ENCODE peak calls at places on chromosomes 3 and 15, in ten cellular contexts. One of them, this sample, is unnamed.

GRCh38 chr15:39075311-39075710 is 505.6 kb upstream of the THBS1 start:
- DNase-seq in CD4-positive, alpha-beta T cell: no peak
- DNase-seq in iPS DF 19.7: no peak
- DNase-seq in stimulated activated CD4-positive, alpha-beta T cell treated with anti-CD3 and anti-CD28 coated beads, Interleukin-1b, Interleukin-23, amount 100 ng/mL, for 4 hours: no peak
- DNase-seq in NCI-H460: no peak
- DNase-seq in activated CD8-positive, alpha-beta memory T cell treated with anti-CD3 and anti-CD28 coated beads for 4 hours: no peak
- DNase-seq in GM03348: peak; percentile 51
- DNase-seq in nephron progenitor cell: no peak
- DNase-seq in activated CD4-positive, alpha-beta memory T cell treated with anti-CD3 and anti-CD28 coated beads, Interleukin-2, amount 10 ng/mL, durations not matched to agents 7 days and 5 days: no peak
- DNase-seq in cerebellar nuclear complex: no peak
- DNase-seq in this sample: peak; percentile 48

GRCh38 chr3:50241163-50241562 is 5.2 kb downstream of the GNAI2 start:
- DNase-seq in CD4-positive, alpha-beta T cell: no peak
- DNase-seq in iPS DF 19.7: no peak
- DNase-seq in stimulated activated CD4-positive, alpha-beta T cell treated with anti-CD3 and anti-CD28 coated beads, Interleukin-1b, Interleukin-23, amount 100 ng/mL, for 4 hours: no peak
- DNase-seq in NCI-H460: no peak
- DNase-seq in activated CD8-positive, alpha-beta memory T cell treated with anti-CD3 and anti-CD28 coated beads for 4 hours: no peak
- DNase-seq in GM03348: no peak
- DNase-seq in nephron progenitor cell: peak; percentile 74
- DNase-seq in activated CD4-positive, alpha-beta memory T cell treated with anti-CD3 and anti-CD28 coated beads, Interleukin-2, amount 10 ng/mL, durations not matched to agents 7 days and 5 days: no peak
- DNase-seq in cerebellar nuclear complex: no peak
- DNase-seq in this sample: no peak

GRCh38 chr3:19046440-19046839 is 101.9 kb upstream of the KCNH8 start:
- DNase-seq in CD4-positive, alpha-beta T cell: no peak
- DNase-seq in iPS DF 19.7: no peak
- DNase-seq in stimulated activated CD4-positive, alpha-beta T cell treated with anti-CD3 and anti-CD28 coated beads, Interleukin-1b, Interleukin-23, amount 100 ng/mL, for 4 hours: no peak
- DNase-seq in NCI-H460: no peak
- DNase-seq in activated CD8-positive, alpha-beta memory T cell treated with anti-CD3 and anti-CD28 coated beads for 4 hours: no peak
- DNase-seq in GM03348: no peak
- DNase-seq in nephron progenitor cell: no peak
- DNase-seq in activated CD4-positive, alpha-beta memory T cell treated with anti-CD3 and anti-CD28 coated beads, Interleukin-2, amount 10 ng/mL, durations not matched to agents 7 days and 5 days: no peak
- DNase-seq in cerebellar nuclear complex: no peak
- DNase-seq in this sample: no peak

GRCh38 chr3:53224026-53224425 is 31.8 kb downstream of the TKT start:
- DNase-seq in CD4-positive, alpha-beta T cell: no peak
- DNase-seq in iPS DF 19.7: no peak
- DNase-seq in stimulated activated CD4-positive, alpha-beta T cell treated with anti-CD3 and anti-CD28 coated beads, Interleukin-1b, Interleukin-23, amount 100 ng/mL, for 4 hours: no peak
- DNase-seq in NCI-H460: no peak
- DNase-seq in activated CD8-positive, alpha-beta memory T cell treated with anti-CD3 and anti-CD28 coated beads for 4 hours: no peak
- DNase-seq in GM03348: no peak
- DNase-seq in nephron progenitor cell: no peak
- DNase-seq in activated CD4-positive, alpha-beta memory T cell treated with anti-CD3 and anti-CD28 coated beads, Interleukin-2, amount 10 ng/mL, durations not matched to agents 7 days and 5 days: no peak
- DNase-seq in cerebellar nuclear complex: no peak
- DNase-seq in this sample: no peak

GRCh38 chr3:149577801-149578200 is 80.0 kb downstream of the WWTR1 start:
- DNase-seq in CD4-positive, alpha-beta T cell: no peak
- DNase-seq in iPS DF 19.7: no peak
- DNase-seq in stimulated activated CD4-positive, alpha-beta T cell treated with anti-CD3 and anti-CD28 coated beads, Interleukin-1b, Interleukin-23, amount 100 ng/mL, for 4 hours: no peak
- DNase-seq in NCI-H460: no peak
- DNase-seq in activated CD8-positive, alpha-beta memory T cell treated with anti-CD3 and anti-CD28 coated beads for 4 hours: no peak
- DNase-seq in GM03348: no peak
- DNase-seq in nephron progenitor cell: no peak
- DNase-seq in activated CD4-positive, alpha-beta memory T cell treated with anti-CD3 and anti-CD28 coated beads, Interleukin-2, amount 10 ng/mL, durations not matched to agents 7 days and 5 days: no peak
- DNase-seq in cerebellar nuclear complex: no peak
- DNase-seq in this sample: no peak

GRCh38 chr15:62849316-62850129 is 193.0 kb upstream of the TPM1 start:
- DNase-seq in CD4-positive, alpha-beta T cell: no peak
- DNase-seq in iPS DF 19.7: no peak
- DNase-seq in stimulated activated CD4-positive, alpha-beta T cell treated with anti-CD3 and anti-CD28 coated beads, Interleukin-1b, Interleukin-23, amount 100 ng/mL, for 4 hours: no peak
- DNase-seq in NCI-H460: no peak
- DNase-seq in activated CD8-positive, alpha-beta memory T cell treated with anti-CD3 and anti-CD28 coated beads for 4 hours: no peak
- DNase-seq in GM03348: no peak
- DNase-seq in nephron progenitor cell: no peak
- DNase-seq in activated CD4-positive, alpha-beta memory T cell treated with anti-CD3 and anti-CD28 coated beads, Interleukin-2, amount 10 ng/mL, durations not matched to agents 7 days and 5 days: no peak
- DNase-seq in cerebellar nuclear complex: no peak
- DNase-seq in this sample: no peak

GRCh38 chr15:57395292-57395691 is 19.0 kb downstream of the CGNL1 start:
- DNase-seq in CD4-positive, alpha-beta T cell: no peak
- DNase-seq in iPS DF 19.7: no peak
- DNase-seq in stimulated activated CD4-positive, alpha-beta T cell treated with anti-CD3 and anti-CD28 coated beads, Interleukin-1b, Interleukin-23, amount 100 ng/mL, for 4 hours: no peak
- DNase-seq in NCI-H460: no peak
- DNase-seq in activated CD8-positive, alpha-beta memory T cell treated with anti-CD3 and anti-CD28 coated beads for 4 hours: no peak
- DNase-seq in GM03348: peak; percentile 82
- DNase-seq in nephron progenitor cell: no peak
- DNase-seq in activated CD4-positive, alpha-beta memory T cell treated with anti-CD3 and anti-CD28 coated beads, Interleukin-2, amount 10 ng/mL, durations not matched to agents 7 days and 5 days: no peak
- DNase-seq in cerebellar nuclear complex: no peak
- DNase-seq in this sample: peak; percentile 68

GRCh38 chr15:82105458-82106205 is 59.8 kb upstream of the MEX3B start:
- DNase-seq in CD4-positive, alpha-beta T cell: no peak
- DNase-seq in iPS DF 19.7: no peak
- DNase-seq in stimulated activated CD4-positive, alpha-beta T cell treated with anti-CD3 and anti-CD28 coated beads, Interleukin-1b, Interleukin-23, amount 100 ng/mL, for 4 hours: no peak
- DNase-seq in NCI-H460: no peak
- DNase-seq in activated CD8-positive, alpha-beta memory T cell treated with anti-CD3 and anti-CD28 coated beads for 4 hours: no peak
- DNase-seq in GM03348: peak; percentile 77
- DNase-seq in nephron progenitor cell: no peak
- DNase-seq in activated CD4-positive, alpha-beta memory T cell treated with anti-CD3 and anti-CD28 coated beads, Interleukin-2, amount 10 ng/mL, durations not matched to agents 7 days and 5 days: no peak
- DNase-seq in cerebellar nuclear complex: no peak
- DNase-seq in this sample: peak; percentile 78

GRCh38 chr3:121943434-121943833 is 49.2 kb downstream of the SLC15A2 start:
- DNase-seq in CD4-positive, alpha-beta T cell: no peak
- DNase-seq in iPS DF 19.7: no peak
- DNase-seq in stimulated activated CD4-positive, alpha-beta T cell treated with anti-CD3 and anti-CD28 coated beads, Interleukin-1b, Interleukin-23, amount 100 ng/mL, for 4 hours: no peak
- DNase-seq in NCI-H460: no peak
- DNase-seq in activated CD8-positive, alpha-beta memory T cell treated with anti-CD3 and anti-CD28 coated beads for 4 hours: no peak
- DNase-seq in GM03348: no peak
- DNase-seq in nephron progenitor cell: no peak
- DNase-seq in activated CD4-positive, alpha-beta memory T cell treated with anti-CD3 and anti-CD28 coated beads, Interleukin-2, amount 10 ng/mL, durations not matched to agents 7 days and 5 days: no peak
- DNase-seq in cerebellar nuclear complex: no peak
- DNase-seq in this sample: no peak

GRCh38 chr3:50364573-50365079 is 5.3 kb upstream of the TMEM115 start:
- DNase-seq in CD4-positive, alpha-beta T cell: no peak
- DNase-seq in iPS DF 19.7: no peak
- DNase-seq in stimulated activated CD4-positive, alpha-beta T cell treated with anti-CD3 and anti-CD28 coated beads, Interleukin-1b, Interleukin-23, amount 100 ng/mL, for 4 hours: no peak
- DNase-seq in NCI-H460: no peak
- DNase-seq in activated CD8-positive, alpha-beta memory T cell treated with anti-CD3 and anti-CD28 coated beads for 4 hours: no peak
- DNase-seq in GM03348: no peak
- DNase-seq in nephron progenitor cell: no peak
- DNase-seq in activated CD4-positive, alpha-beta memory T cell treated with anti-CD3 and anti-CD28 coated beads, Interleukin-2, amount 10 ng/mL, durations not matched to agents 7 days and 5 days: no peak
- DNase-seq in cerebellar nuclear complex: no peak
- DNase-seq in this sample: no peak

GRCh38 chr3:133490468-133491351 is 82.8 kb upstream of the CDV3 start:
- DNase-seq in CD4-positive, alpha-beta T cell: peak; percentile 40
- DNase-seq in iPS DF 19.7: no peak
- DNase-seq in stimulated activated CD4-positive, alpha-beta T cell treated with anti-CD3 and anti-CD28 coated beads, Interleukin-1b, Interleukin-23, amount 100 ng/mL, for 4 hours: peak; percentile 34
- DNase-seq in NCI-H460: no peak
- DNase-seq in activated CD8-positive, alpha-beta memory T cell treated with anti-CD3 and anti-CD28 coated beads for 4 hours: peak; percentile 68
- DNase-seq in GM03348: no peak
- DNase-seq in nephron progenitor cell: no peak
- DNase-seq in activated CD4-positive, alpha-beta memory T cell treated with anti-CD3 and anti-CD28 coated beads, Interleukin-2, amount 10 ng/mL, durations not matched to agents 7 days and 5 days: peak; percentile 47
- DNase-seq in cerebellar nuclear complex: no peak
- DNase-seq in this sample: no peak

GRCh38 chr3:103365467-103365866 is 930.7 kb downstream of the ZPLD1 start:
- DNase-seq in CD4-positive, alpha-beta T cell: no peak
- DNase-seq in iPS DF 19.7: no peak
- DNase-seq in stimulated activated CD4-positive, alpha-beta T cell treated with anti-CD3 and anti-CD28 coated beads, Interleukin-1b, Interleukin-23, amount 100 ng/mL, for 4 hours: no peak
- DNase-seq in NCI-H460: no peak
- DNase-seq in activated CD8-positive, alpha-beta memory T cell treated with anti-CD3 and anti-CD28 coated beads for 4 hours: no peak
- DNase-seq in GM03348: no peak
- DNase-seq in nephron progenitor cell: no peak
- DNase-seq in activated CD4-positive, alpha-beta memory T cell treated with anti-CD3 and anti-CD28 coated beads, Interleukin-2, amount 10 ng/mL, durations not matched to agents 7 days and 5 days: no peak
- DNase-seq in cerebellar nuclear complex: no peak
- DNase-seq in this sample: no peak

GRCh38 chr3:61422945-61423740 is 138.2 kb upstream of the PTPRG start:
- DNase-seq in CD4-positive, alpha-beta T cell: no peak
- DNase-seq in iPS DF 19.7: no peak
- DNase-seq in stimulated activated CD4-positive, alpha-beta T cell treated with anti-CD3 and anti-CD28 coated beads, Interleukin-1b, Interleukin-23, amount 100 ng/mL, for 4 hours: no peak
- DNase-seq in NCI-H460: no peak
- DNase-seq in activated CD8-positive, alpha-beta memory T cell treated with anti-CD3 and anti-CD28 coated beads for 4 hours: no peak
- DNase-seq in GM03348: no peak
- DNase-seq in nephron progenitor cell: no peak
- DNase-seq in activated CD4-positive, alpha-beta memory T cell treated with anti-CD3 and anti-CD28 coated beads, Interleukin-2, amount 10 ng/mL, durations not matched to agents 7 days and 5 days: no peak
- DNase-seq in cerebellar nuclear complex: no peak
- DNase-seq in this sample: no peak

GRCh38 chr3:151926956-151927355 is 53.5 kb downstream of the SUCNR1 start:
- DNase-seq in CD4-positive, alpha-beta T cell: no peak
- DNase-seq in iPS DF 19.7: no peak
- DNase-seq in stimulated activated CD4-positive, alpha-beta T cell treated with anti-CD3 and anti-CD28 coated beads, Interleukin-1b, Interleukin-23, amount 100 ng/mL, for 4 hours: no peak
- DNase-seq in NCI-H460: no peak
- DNase-seq in activated CD8-positive, alpha-beta memory T cell treated with anti-CD3 and anti-CD28 coated beads for 4 hours: no peak
- DNase-seq in GM03348: peak; percentile 57
- DNase-seq in nephron progenitor cell: no peak
- DNase-seq in activated CD4-positive, alpha-beta memory T cell treated with anti-CD3 and anti-CD28 coated beads, Interleukin-2, amount 10 ng/mL, durations not matched to agents 7 days and 5 days: no peak
- DNase-seq in cerebellar nuclear complex: no peak
- DNase-seq in this sample: peak; percentile 76

GRCh38 chr15:50353999-50354837 is 780 bp downstream of the GABPB1 start:
- DNase-seq in CD4-positive, alpha-beta T cell: peak; percentile 34
- DNase-seq in iPS DF 19.7: no peak
- DNase-seq in stimulated activated CD4-positive, alpha-beta T cell treated with anti-CD3 and anti-CD28 coated beads, Interleukin-1b, Interleukin-23, amount 100 ng/mL, for 4 hours: peak; percentile 28
- DNase-seq in NCI-H460: peak; percentile 54
- DNase-seq in activated CD8-positive, alpha-beta memory T cell treated with anti-CD3 and anti-CD28 coated beads for 4 hours: peak; percentile 25
- DNase-seq in GM03348: peak; percentile 57
- DNase-seq in nephron progenitor cell: peak; percentile 65
- DNase-seq in activated CD4-positive, alpha-beta memory T cell treated with anti-CD3 and anti-CD28 coated beads, Interleukin-2, amount 10 ng/mL, durations not matched to agents 7 days and 5 days: peak; percentile 67
- DNase-seq in cerebellar nuclear complex: no peak
- DNase-seq in this sample: peak; percentile 92

GRCh38 chr3:195081242-195081963 is 189.6 kb downstream of the XXYLT1 start:
- DNase-seq in CD4-positive, alpha-beta T cell: no peak
- DNase-seq in iPS DF 19.7: no peak
- DNase-seq in stimulated activated CD4-positive, alpha-beta T cell treated with anti-CD3 and anti-CD28 coated beads, Interleukin-1b, Interleukin-23, amount 100 ng/mL, for 4 hours: no peak
- DNase-seq in NCI-H460: no peak
- DNase-seq in activated CD8-positive, alpha-beta memory T cell treated with anti-CD3 and anti-CD28 coated beads for 4 hours: no peak
- DNase-seq in GM03348: no peak
- DNase-seq in nephron progenitor cell: no peak
- DNase-seq in activated CD4-positive, alpha-beta memory T cell treated with anti-CD3 and anti-CD28 coated beads, Interleukin-2, amount 10 ng/mL, durations not matched to agents 7 days and 5 days: no peak
- DNase-seq in cerebellar nuclear complex: no peak
- DNase-seq in this sample: peak; percentile 78

GRCh38 chr3:52302426-52303185 is 13.5 kb upstream of the DNAH1 start:
- DNase-seq in CD4-positive, alpha-beta T cell: no peak
- DNase-seq in iPS DF 19.7: no peak
- DNase-seq in stimulated activated CD4-positive, alpha-beta T cell treated with anti-CD3 and anti-CD28 coated beads, Interleukin-1b, Interleukin-23, amount 100 ng/mL, for 4 hours: no peak
- DNase-seq in NCI-H460: no peak
- DNase-seq in activated CD8-positive, alpha-beta memory T cell treated with anti-CD3 and anti-CD28 coated beads for 4 hours: no peak
- DNase-seq in GM03348: no peak
- DNase-seq in nephron progenitor cell: no peak
- DNase-seq in activated CD4-positive, alpha-beta memory T cell treated with anti-CD3 and anti-CD28 coated beads, Interleukin-2, amount 10 ng/mL, durations not matched to agents 7 days and 5 days: no peak
- DNase-seq in cerebellar nuclear complex: no peak
- DNase-seq in this sample: no peak

GRCh38 chr15:62584301-62585235 is 419.5 kb upstream of the C2CD4B start:
- DNase-seq in CD4-positive, alpha-beta T cell: no peak
- DNase-seq in iPS DF 19.7: no peak
- DNase-seq in stimulated activated CD4-positive, alpha-beta T cell treated with anti-CD3 and anti-CD28 coated beads, Interleukin-1b, Interleukin-23, amount 100 ng/mL, for 4 hours: no peak
- DNase-seq in NCI-H460: no peak
- DNase-seq in activated CD8-positive, alpha-beta memory T cell treated with anti-CD3 and anti-CD28 coated beads for 4 hours: no peak
- DNase-seq in GM03348: no peak
- DNase-seq in nephron progenitor cell: no peak
- DNase-seq in activated CD4-positive, alpha-beta memory T cell treated with anti-CD3 and anti-CD28 coated beads, Interleukin-2, amount 10 ng/mL, durations not matched to agents 7 days and 5 days: no peak
- DNase-seq in cerebellar nuclear complex: no peak
- DNase-seq in this sample: no peak

GRCh38 chr3:115512565-115513410 is 110.5 kb upstream of the GAP43 start:
- DNase-seq in CD4-positive, alpha-beta T cell: no peak
- DNase-seq in iPS DF 19.7: peak; percentile 72
- DNase-seq in stimulated activated CD4-positive, alpha-beta T cell treated with anti-CD3 and anti-CD28 coated beads, Interleukin-1b, Interleukin-23, amount 100 ng/mL, for 4 hours: no peak
- DNase-seq in NCI-H460: peak; percentile 3
- DNase-seq in activated CD8-positive, alpha-beta memory T cell treated with anti-CD3 and anti-CD28 coated beads for 4 hours: no peak
- DNase-seq in GM03348: peak; percentile 50
- DNase-seq in nephron progenitor cell: peak; percentile 71
- DNase-seq in activated CD4-positive, alpha-beta memory T cell treated with anti-CD3 and anti-CD28 coated beads, Interleukin-2, amount 10 ng/mL, durations not matched to agents 7 days and 5 days: no peak
- DNase-seq in cerebellar nuclear complex: no peak
- DNase-seq in this sample: peak; percentile 38

GRCh38 chr15:39139431-39140059 is 441.3 kb upstream of the THBS1 start:
- DNase-seq in CD4-positive, alpha-beta T cell: no peak
- DNase-seq in iPS DF 19.7: no peak
- DNase-seq in stimulated activated CD4-positive, alpha-beta T cell treated with anti-CD3 and anti-CD28 coated beads, Interleukin-1b, Interleukin-23, amount 100 ng/mL, for 4 hours: no peak
- DNase-seq in NCI-H460: no peak
- DNase-seq in activated CD8-positive, alpha-beta memory T cell treated with anti-CD3 and anti-CD28 coated beads for 4 hours: no peak
- DNase-seq in GM03348: no peak
- DNase-seq in nephron progenitor cell: no peak
- DNase-seq in activated CD4-positive, alpha-beta memory T cell treated with anti-CD3 and anti-CD28 coated beads, Interleukin-2, amount 10 ng/mL, durations not matched to agents 7 days and 5 days: no peak
- DNase-seq in cerebellar nuclear complex: no peak
- DNase-seq in this sample: no peak

GRCh38 chr3:114112696-114113095 is 56.2 kb downstream of the QTRT2 start:
- DNase-seq in CD4-positive, alpha-beta T cell: no peak
- DNase-seq in iPS DF 19.7: no peak
- DNase-seq in stimulated activated CD4-positive, alpha-beta T cell treated with anti-CD3 and anti-CD28 coated beads, Interleukin-1b, Interleukin-23, amount 100 ng/mL, for 4 hours: no peak
- DNase-seq in NCI-H460: no peak
- DNase-seq in activated CD8-positive, alpha-beta memory T cell treated with anti-CD3 and anti-CD28 coated beads for 4 hours: no peak
- DNase-seq in GM03348: peak; percentile 20
- DNase-seq in nephron progenitor cell: no peak
- DNase-seq in activated CD4-positive, alpha-beta memory T cell treated with anti-CD3 and anti-CD28 coated beads, Interleukin-2, amount 10 ng/mL, durations not matched to agents 7 days and 5 days: no peak
- DNase-seq in cerebellar nuclear complex: no peak
- DNase-seq in this sample: no peak

GRCh38 chr3:94647131-94647530 is 584.3 kb downstream of the NSUN3 start:
- DNase-seq in CD4-positive, alpha-beta T cell: no peak
- DNase-seq in iPS DF 19.7: no peak
- DNase-seq in stimulated activated CD4-positive, alpha-beta T cell treated with anti-CD3 and anti-CD28 coated beads, Interleukin-1b, Interleukin-23, amount 100 ng/mL, for 4 hours: no peak
- DNase-seq in NCI-H460: no peak
- DNase-seq in activated CD8-positive, alpha-beta memory T cell treated with anti-CD3 and anti-CD28 coated beads for 4 hours: no peak
- DNase-seq in GM03348: no peak
- DNase-seq in nephron progenitor cell: no peak
- DNase-seq in activated CD4-positive, alpha-beta memory T cell treated with anti-CD3 and anti-CD28 coated beads, Interleukin-2, amount 10 ng/mL, durations not matched to agents 7 days and 5 days: no peak
- DNase-seq in cerebellar nuclear complex: no peak
- DNase-seq in this sample: no peak

GRCh38 chr3:177522051-177522450 is 324.8 kb upstream of the TBL1XR1 start:
- DNase-seq in CD4-positive, alpha-beta T cell: no peak
- DNase-seq in iPS DF 19.7: no peak
- DNase-seq in stimulated activated CD4-positive, alpha-beta T cell treated with anti-CD3 and anti-CD28 coated beads, Interleukin-1b, Interleukin-23, amount 100 ng/mL, for 4 hours: no peak
- DNase-seq in NCI-H460: no peak
- DNase-seq in activated CD8-positive, alpha-beta memory T cell treated with anti-CD3 and anti-CD28 coated beads for 4 hours: no peak
- DNase-seq in GM03348: no peak
- DNase-seq in nephron progenitor cell: no peak
- DNase-seq in activated CD4-positive, alpha-beta memory T cell treated with anti-CD3 and anti-CD28 coated beads, Interleukin-2, amount 10 ng/mL, durations not matched to agents 7 days and 5 days: no peak
- DNase-seq in cerebellar nuclear complex: no peak
- DNase-seq in this sample: no peak

GRCh38 chr15:74431116-74431515 is 2.6 kb downstream of the SEMA7A start:
- DNase-seq in CD4-positive, alpha-beta T cell: no peak
- DNase-seq in iPS DF 19.7: no peak
- DNase-seq in stimulated activated CD4-positive, alpha-beta T cell treated with anti-CD3 and anti-CD28 coated beads, Interleukin-1b, Interleukin-23, amount 100 ng/mL, for 4 hours: no peak
- DNase-seq in NCI-H460: no peak
- DNase-seq in activated CD8-positive, alpha-beta memory T cell treated with anti-CD3 and anti-CD28 coated beads for 4 hours: no peak
- DNase-seq in GM03348: no peak
- DNase-seq in nephron progenitor cell: no peak
- DNase-seq in activated CD4-positive, alpha-beta memory T cell treated with anti-CD3 and anti-CD28 coated beads, Interleukin-2, amount 10 ng/mL, durations not matched to agents 7 days and 5 days: no peak
- DNase-seq in cerebellar nuclear complex: no peak
- DNase-seq in this sample: no peak

GRCh38 chr3:138694287-138695007 is 85.9 kb downstream of the FAIM start:
- DNase-seq in CD4-positive, alpha-beta T cell: no peak
- DNase-seq in iPS DF 19.7: no peak
- DNase-seq in stimulated activated CD4-positive, alpha-beta T cell treated with anti-CD3 and anti-CD28 coated beads, Interleukin-1b, Interleukin-23, amount 100 ng/mL, for 4 hours: no peak
- DNase-seq in NCI-H460: no peak
- DNase-seq in activated CD8-positive, alpha-beta memory T cell treated with anti-CD3 and anti-CD28 coated beads for 4 hours: no peak
- DNase-seq in GM03348: peak; percentile 69
- DNase-seq in nephron progenitor cell: no peak
- DNase-seq in activated CD4-positive, alpha-beta memory T cell treated with anti-CD3 and anti-CD28 coated beads, Interleukin-2, amount 10 ng/mL, durations not matched to agents 7 days and 5 days: no peak
- DNase-seq in cerebellar nuclear complex: no peak
- DNase-seq in this sample: peak; percentile 99

GRCh38 chr15:26620528-26620927 is 152.3 kb downstream of the GABRB3 start:
- DNase-seq in CD4-positive, alpha-beta T cell: no peak
- DNase-seq in iPS DF 19.7: no peak
- DNase-seq in stimulated activated CD4-positive, alpha-beta T cell treated with anti-CD3 and anti-CD28 coated beads, Interleukin-1b, Interleukin-23, amount 100 ng/mL, for 4 hours: no peak
- DNase-seq in NCI-H460: no peak
- DNase-seq in activated CD8-positive, alpha-beta memory T cell treated with anti-CD3 and anti-CD28 coated beads for 4 hours: no peak
- DNase-seq in GM03348: no peak
- DNase-seq in nephron progenitor cell: no peak
- DNase-seq in activated CD4-positive, alpha-beta memory T cell treated with anti-CD3 and anti-CD28 coated beads, Interleukin-2, amount 10 ng/mL, durations not matched to agents 7 days and 5 days: no peak
- DNase-seq in cerebellar nuclear complex: no peak
- DNase-seq in this sample: no peak

GRCh38 chr3:66592061-66592875 is 91.4 kb upstream of the LRIG1 start:
- DNase-seq in CD4-positive, alpha-beta T cell: no peak
- DNase-seq in iPS DF 19.7: no peak
- DNase-seq in stimulated activated CD4-positive, alpha-beta T cell treated with anti-CD3 and anti-CD28 coated beads, Interleukin-1b, Interleukin-23, amount 100 ng/mL, for 4 hours: no peak
- DNase-seq in NCI-H460: no peak
- DNase-seq in activated CD8-positive, alpha-beta memory T cell treated with anti-CD3 and anti-CD28 coated beads for 4 hours: no peak
- DNase-seq in GM03348: no peak
- DNase-seq in nephron progenitor cell: no peak
- DNase-seq in activated CD4-positive, alpha-beta memory T cell treated with anti-CD3 and anti-CD28 coated beads, Interleukin-2, amount 10 ng/mL, durations not matched to agents 7 days and 5 days: no peak
- DNase-seq in cerebellar nuclear complex: no peak
- DNase-seq in this sample: peak; percentile 58

GRCh38 chr3:78831446-78831972 is 936.3 kb downstream of the ROBO1 start:
- DNase-seq in CD4-positive, alpha-beta T cell: no peak
- DNase-seq in iPS DF 19.7: no peak
- DNase-seq in stimulated activated CD4-positive, alpha-beta T cell treated with anti-CD3 and anti-CD28 coated beads, Interleukin-1b, Interleukin-23, amount 100 ng/mL, for 4 hours: no peak
- DNase-seq in NCI-H460: no peak
- DNase-seq in activated CD8-positive, alpha-beta memory T cell treated with anti-CD3 and anti-CD28 coated beads for 4 hours: no peak
- DNase-seq in GM03348: no peak
- DNase-seq in nephron progenitor cell: no peak
- DNase-seq in activated CD4-positive, alpha-beta memory T cell treated with anti-CD3 and anti-CD28 coated beads, Interleukin-2, amount 10 ng/mL, durations not matched to agents 7 days and 5 days: no peak
- DNase-seq in cerebellar nuclear complex: no peak
- DNase-seq in this sample: no peak